ENCODE peak calls at places on chromosomes 4 and X, in four cellular contexts. One of them, this sample, is unnamed.

GRCh38 chr4:148716361-148717063 is 274.3 kb upstream of the NR3C2 start:
- DNase-seq in ascending aorta: no peak
- DNase-seq in ovary: no peak
- DNase-seq in neural progenitor cell: peak; percentile 67
- DNase-seq in this sample: no peak

GRCh38 chrX:139204903-139205667 is 325.5 kb upstream of the F9 start:
- DNase-seq in ascending aorta: no peak
- DNase-seq in ovary: peak; percentile 15
- DNase-seq in neural progenitor cell: peak; percentile 67
- DNase-seq in this sample: no peak

GRCh38 chrX:1086444-1087409 is 125.7 kb downstream of the CRLF2 start:
- DNase-seq in ascending aorta: no peak
- DNase-seq in ovary: no peak
- DNase-seq in neural progenitor cell: no peak
- DNase-seq in this sample: no peak

GRCh38 chr4:180994722-180995121 is 1248.5 kb upstream of the TENM3 start:
- DNase-seq in ascending aorta: no peak
- DNase-seq in ovary: no peak
- DNase-seq in neural progenitor cell: no peak
- DNase-seq in this sample: no peak

GRCh38 chr4:56662782-56663468 is 18.2 kb downstream of the HOPX start:
- DNase-seq in ascending aorta: no peak
- DNase-seq in ovary: no peak
- DNase-seq in neural progenitor cell: no peak
- DNase-seq in this sample: no peak

GRCh38 chr4:56619160-56619559 is 61.9 kb downstream of the HOPX start:
- DNase-seq in ascending aorta: no peak
- DNase-seq in ovary: no peak
- DNase-seq in neural progenitor cell: no peak
- DNase-seq in this sample: no peak

GRCh38 chrX:30153881-30154260 is 61.5 kb upstream of the MAGEB2 start:
- DNase-seq in ascending aorta: no peak
- DNase-seq in ovary: no peak
- DNase-seq in neural progenitor cell: peak; percentile 2
- DNase-seq in this sample: no peak

GRCh38 chr4:94304365-94304971 is 38.2 kb downstream of the HPGDS start:
- DNase-seq in ascending aorta: no peak
- DNase-seq in ovary: no peak
- DNase-seq in neural progenitor cell: peak; percentile 31
- DNase-seq in this sample: no peak

GRCh38 chrX:102978594-102978993 is 41.5 kb downstream of the RAB40AL start:
- DNase-seq in ascending aorta: no peak
- DNase-seq in ovary: no peak
- DNase-seq in neural progenitor cell: no peak
- DNase-seq in this sample: no peak

GRCh38 chr4:61511716-61512488 is 311.8 kb downstream of the ADGRL3 start:
- DNase-seq in ascending aorta: no peak
- DNase-seq in ovary: no peak
- DNase-seq in neural progenitor cell: no peak
- DNase-seq in this sample: no peak

DNA sequence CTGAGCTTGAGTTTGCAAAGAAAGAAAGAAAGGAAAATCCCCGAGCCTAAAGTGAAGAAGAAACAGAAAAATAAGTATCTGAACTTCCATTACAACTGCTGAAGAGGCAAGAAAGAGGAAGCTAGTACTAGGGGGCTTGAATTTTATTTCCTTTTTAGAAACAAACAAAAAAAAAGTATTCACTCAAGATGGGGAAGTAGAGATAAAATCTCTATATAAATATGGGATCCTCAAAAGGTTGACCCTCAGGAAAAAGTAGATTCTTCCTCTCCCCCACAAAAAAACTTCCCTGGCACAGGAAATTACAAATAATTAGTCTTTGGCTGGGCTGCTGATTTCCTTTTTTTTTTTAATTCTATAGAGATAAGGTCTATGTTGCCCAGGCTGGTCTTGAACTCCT is 16.0 kb downstream of the LRBA start:
- DNase-seq in ascending aorta: no peak
- DNase-seq in ovary: no peak
- DNase-seq in neural progenitor cell: no peak
- DNase-seq in this sample: no peak
- H3K4me3 ChIP-seq in ascending aorta: no peak overlapping the region
- H3K4me3 ChIP-seq in ovary: no peak overlapping the region
- H3K4me3 ChIP-seq in neural progenitor cell: no peak overlapping the region
- H3K4me3 ChIP-seq in this sample: no peak overlapping the region

GRCh38 chr4:112127048-112127637 is 18.1 kb upstream of the FAM241A start:
- DNase-seq in ascending aorta: no peak
- DNase-seq in ovary: no peak
- DNase-seq in neural progenitor cell: no peak
- DNase-seq in this sample: no peak
- H3K4me3 ChIP-seq in ascending aorta: no peak overlapping the region
- H3K4me3 ChIP-seq in ovary: no peak overlapping the region
- H3K4me3 ChIP-seq in neural progenitor cell: no peak overlapping the region
- H3K4me3 ChIP-seq in this sample: no peak overlapping the region

GRCh38 chrX:145848451-145848850 is 30.8 kb downstream of the SLITRK2 start:
- DNase-seq in ascending aorta: no peak
- DNase-seq in ovary: no peak
- DNase-seq in neural progenitor cell: no peak
- DNase-seq in this sample: no peak
- H3K4me3 ChIP-seq in ascending aorta: no peak overlapping the region
- H3K4me3 ChIP-seq in ovary: no peak overlapping the region
- H3K4me3 ChIP-seq in neural progenitor cell: no peak overlapping the region
- H3K4me3 ChIP-seq in this sample: no peak overlapping the region

DNA sequence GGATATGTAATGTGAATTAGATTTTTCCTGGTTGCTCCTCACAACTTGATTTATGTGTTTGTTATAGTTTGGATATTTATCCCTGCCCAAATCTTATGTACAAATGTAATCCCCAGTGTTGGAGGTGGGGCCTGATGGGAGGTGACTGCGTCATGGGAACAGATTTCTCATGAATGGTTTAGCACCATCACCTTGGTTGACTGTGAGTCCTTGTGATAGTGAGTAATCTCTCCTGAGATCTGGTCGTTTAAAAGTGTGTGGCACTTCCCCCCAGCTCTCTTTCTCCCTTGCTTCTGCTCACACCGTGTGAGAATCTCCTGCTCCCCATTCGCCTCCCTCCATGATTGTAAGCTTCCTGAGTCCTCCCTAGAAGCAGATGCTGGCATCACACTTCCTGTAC is 2.2 kb downstream of the MID2 start:
- DNase-seq in ascending aorta: no peak
- DNase-seq in ovary: no peak
- DNase-seq in neural progenitor cell: no peak
- DNase-seq in this sample: no peak
- H3K4me3 ChIP-seq in ascending aorta: peak overlapping the region; percentile 57
- H3K4me3 ChIP-seq in ovary: peak overlapping the region; percentile 46
- H3K4me3 ChIP-seq in neural progenitor cell: no peak overlapping the region
- H3K4me3 ChIP-seq in this sample: peak overlapping the region; percentile 64

GRCh38 chr4:6692806-6693205 is 872 bp upstream of the S100P start:
- DNase-seq in ascending aorta: no peak
- DNase-seq in ovary: no peak
- DNase-seq in neural progenitor cell: no peak
- DNase-seq in this sample: no peak
- H3K4me3 ChIP-seq in ascending aorta: no peak overlapping the region
- H3K4me3 ChIP-seq in ovary: no peak overlapping the region
- H3K4me3 ChIP-seq in neural progenitor cell: no peak overlapping the region
- H3K4me3 ChIP-seq in this sample: no peak overlapping the region

GRCh38 chr4:31411606-31412005 is 691.4 kb downstream of the PCDH7 start:
- DNase-seq in ascending aorta: no peak
- DNase-seq in ovary: no peak
- DNase-seq in neural progenitor cell: no peak
- DNase-seq in this sample: no peak

DNA sequence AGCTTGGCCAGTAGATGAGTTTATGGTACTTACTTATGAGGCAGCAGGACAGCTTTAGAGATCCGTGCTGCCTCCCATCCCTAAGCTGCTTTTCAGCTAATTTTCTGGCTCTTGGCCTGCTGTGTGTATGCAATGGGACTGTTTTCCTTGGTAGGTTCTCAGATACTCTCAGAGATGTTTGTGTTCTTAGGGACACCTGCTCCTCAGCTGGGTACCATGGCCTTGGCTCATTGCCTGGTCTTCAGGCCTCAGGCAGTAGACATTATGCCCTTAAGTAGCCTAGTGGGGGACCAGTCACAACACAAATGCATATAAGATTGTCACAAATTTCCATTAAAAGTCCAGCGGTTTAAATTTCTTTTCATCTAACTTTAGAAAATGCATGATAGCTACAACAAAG is 688.0 kb downstream of the PCDH7 start:
- DNase-seq in ascending aorta: no peak
- DNase-seq in ovary: no peak
- DNase-seq in neural progenitor cell: no peak
- DNase-seq in this sample: no peak
- H3K4me3 ChIP-seq in ascending aorta: no peak overlapping the region
- H3K4me3 ChIP-seq in ovary: no peak overlapping the region
- H3K4me3 ChIP-seq in neural progenitor cell: no peak overlapping the region
- H3K4me3 ChIP-seq in this sample: no peak overlapping the region

GRCh38 chr4:8582436-8582835 is 2.2 kb downstream of the GPR78 start:
- DNase-seq in ascending aorta: no peak
- DNase-seq in ovary: no peak
- DNase-seq in neural progenitor cell: no peak
- DNase-seq in this sample: peak; percentile 74

GRCh38 chr4:8582016-8582415 is 1.8 kb downstream of the GPR78 start:
- DNase-seq in ascending aorta: no peak
- DNase-seq in ovary: no peak
- DNase-seq in neural progenitor cell: no peak
- DNase-seq in this sample: peak; percentile 41

GRCh38 chr4:8580321-8581093 is at the start of gene GPR78:
- DNase-seq in ascending aorta: no peak
- DNase-seq in ovary: peak; percentile 82
- DNase-seq in neural progenitor cell: peak; percentile 96
- DNase-seq in this sample: no peak

GRCh38 chr4:8579526-8580320 is 469 bp upstream of the GPR78 start:
- DNase-seq in ascending aorta: no peak
- DNase-seq in ovary: no peak
- DNase-seq in neural progenitor cell: no peak
- DNase-seq in this sample: no peak

DNA sequence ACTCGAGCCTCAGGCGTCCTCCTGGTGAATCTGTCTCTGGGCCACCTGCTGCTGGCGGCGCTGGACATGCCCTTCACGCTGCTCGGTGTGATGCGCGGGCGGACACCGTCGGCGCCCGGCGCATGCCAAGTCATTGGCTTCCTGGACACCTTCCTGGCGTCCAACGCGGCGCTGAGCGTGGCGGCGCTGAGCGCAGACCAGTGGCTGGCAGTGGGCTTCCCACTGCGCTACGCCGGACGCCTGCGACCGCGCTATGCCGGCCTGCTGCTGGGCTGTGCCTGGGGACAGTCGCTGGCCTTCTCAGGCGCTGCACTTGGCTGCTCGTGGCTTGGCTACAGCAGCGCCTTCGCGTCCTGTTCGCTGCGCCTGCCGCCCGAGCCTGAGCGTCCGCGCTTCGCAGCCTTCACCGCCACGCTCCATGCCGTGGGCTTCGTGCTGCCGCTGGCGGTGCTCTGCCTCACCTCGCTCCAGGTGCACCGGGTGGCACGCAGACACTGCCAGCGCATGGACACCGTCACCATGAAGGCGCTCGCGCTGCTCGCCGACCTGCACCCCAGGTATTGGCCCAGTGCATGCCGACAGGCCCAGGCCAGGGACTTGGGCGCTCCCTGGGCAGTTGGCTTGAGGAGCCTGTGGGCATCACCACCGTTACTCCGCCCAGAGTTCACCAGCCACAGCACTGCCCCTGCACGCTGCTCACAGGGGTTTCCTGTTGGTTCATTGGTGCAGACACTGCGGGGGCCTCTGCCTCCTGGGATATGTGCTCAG is 1.1 kb downstream of the GPR78 start:
- DNase-seq in ascending aorta: no peak
- DNase-seq in ovary: no peak
- DNase-seq in neural progenitor cell: no peak
- DNase-seq in this sample: no peak
- H3K4me3 ChIP-seq in ascending aorta: no peak overlapping the region
- H3K4me3 ChIP-seq in ovary: no peak overlapping the region
- H3K4me3 ChIP-seq in neural progenitor cell: peak overlapping the region; percentile 31
- H3K4me3 ChIP-seq in this sample: no peak overlapping the region

GRCh38 chrX:25432396-25432795 is 416.6 kb upstream of the ARX start:
- DNase-seq in ascending aorta: no peak
- DNase-seq in ovary: no peak
- DNase-seq in neural progenitor cell: no peak
- DNase-seq in this sample: no peak
- H3K4me3 ChIP-seq in ascending aorta: no peak overlapping the region
- H3K4me3 ChIP-seq in ovary: no peak overlapping the region
- H3K4me3 ChIP-seq in neural progenitor cell: no peak overlapping the region
- H3K4me3 ChIP-seq in this sample: no peak overlapping the region

GRCh38 chrX:54352677-54353076 is 5.2 kb downstream of the WNK3 start:
- DNase-seq in ascending aorta: no peak
- DNase-seq in ovary: no peak
- DNase-seq in neural progenitor cell: no peak
- DNase-seq in this sample: no peak

GRCh38 chrX:54359408-54359807 is 1.6 kb upstream of the WNK3 start:
- DNase-seq in ascending aorta: no peak
- DNase-seq in ovary: no peak
- DNase-seq in neural progenitor cell: no peak
- DNase-seq in this sample: no peak

GRCh38 chrX:54358424-54359211 is 772 bp upstream of the WNK3 start:
- DNase-seq in ascending aorta: peak; percentile 75
- DNase-seq in ovary: peak; percentile 78
- DNase-seq in neural progenitor cell: peak; percentile 96
- DNase-seq in this sample: peak; percentile 70

DNA sequence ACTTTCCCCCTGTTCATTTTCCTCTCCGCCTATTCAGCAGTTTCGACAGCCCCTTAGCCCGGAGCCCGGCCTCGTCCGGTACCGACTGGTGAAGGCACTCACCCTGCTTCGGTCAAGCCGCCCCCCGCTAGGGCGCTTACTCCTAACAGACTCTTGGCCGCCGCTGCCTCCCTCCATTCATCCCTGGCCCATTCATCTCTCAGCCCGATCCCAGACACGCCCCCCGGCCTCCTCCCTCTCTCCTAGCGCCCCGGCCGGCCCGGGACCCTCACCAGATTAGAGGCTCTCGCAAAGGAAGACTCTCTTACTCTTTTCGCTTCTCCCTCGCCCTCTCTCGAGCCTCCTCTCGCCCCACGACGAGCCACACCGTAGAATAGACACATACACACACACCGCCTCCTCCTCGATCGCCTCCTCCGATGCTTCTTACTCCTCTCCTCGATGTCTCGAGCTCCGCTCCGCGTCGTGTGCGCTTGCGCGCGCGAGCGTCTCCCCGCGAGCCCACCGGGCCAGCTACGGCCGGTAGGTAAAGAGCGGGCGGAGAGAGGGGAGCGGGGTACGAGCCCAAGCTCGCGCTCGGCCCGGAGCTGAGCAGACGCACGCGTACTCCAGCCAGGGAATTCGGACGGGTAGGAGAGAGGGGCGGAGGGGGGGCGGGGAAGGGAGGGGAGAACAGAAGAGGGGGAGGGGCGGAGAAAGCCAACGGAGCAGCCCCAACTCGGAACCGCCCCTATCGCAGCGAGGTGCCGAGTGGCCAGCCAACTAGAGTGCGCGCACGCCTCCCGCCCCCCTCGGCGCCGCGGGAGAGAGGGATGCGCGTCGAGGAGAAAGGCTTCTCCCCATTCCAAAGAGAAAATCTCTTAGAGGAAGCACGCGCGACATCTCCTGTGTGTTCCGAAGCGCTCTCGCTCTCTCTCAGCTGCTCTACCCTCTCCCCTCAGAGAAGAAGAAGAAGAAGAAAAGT is at the start of gene WNK3:
- DNase-seq in ascending aorta: peak; percentile 86
- DNase-seq in ovary: peak; percentile 89
- DNase-seq in neural progenitor cell: peak; percentile 95
- DNase-seq in this sample: peak; percentile 75
- H3K4me3 ChIP-seq in ascending aorta: peak within 1 kb of the TSS; percentile 56
- H3K4me3 ChIP-seq in ovary: peak within 1 kb of the TSS; percentile 39
- H3K4me3 ChIP-seq in neural progenitor cell: peak within 1 kb of the TSS; percentile 80
- H3K4me3 ChIP-seq in this sample: peak within 1 kb of the TSS; percentile 53

This sample was measured in suprapubic skin.